ENCODE peak calls at places on chromosomes 6 and 20, in four cellular contexts. X is suprapubic skin, E is Peyer's patch, F is NB4. V is an unnamed sample.

GRCh38 chr20:43936805-43937204 is 22.2 kb downstream of the TOX2 start:
- DNase-seq in E (no peak), X (no peak), F (no peak), V (no peak)

GRCh38 chr20:10788055-10788454 is 114.3 kb upstream of the JAG1 start:
- DNase-seq in F (peak; percentile 22), E (no peak), X (no peak), V (no peak)

GRCh38 chr6:97068211-97068610 is 143.7 kb downstream of the KLHL32 start:
- DNase-seq in X (no peak), E (no peak), F (peak; percentile 48), V (peak; percentile 53)

GRCh38 chr6:80520195-80520594 is 413.7 kb downstream of the BCKDHB start:
- DNase-seq in E (no peak), X (no peak), F (no peak), V (no peak)

GRCh38 chr6:27608916-27609883 is 136.3 kb upstream of the ZNF184 start:
- DNase-seq in F (peak; percentile 83), X (no peak), E (no peak), V (peak; percentile 59)

GRCh38 chr6:2579241-2579761 is 171.4 kb downstream of the MYLK4 start:
- DNase-seq in F (peak; percentile 24), E (no peak), X (no peak), V (no peak)

GRCh38 chr20:688809-689208 is 13.2 kb upstream of the SCRT2 start:
- DNase-seq in X (no peak), E (no peak), F (no peak), V (peak; percentile 45)

GRCh38 chr20:18394363-18394762 is 72.5 kb downstream of the DZANK1 start:
- DNase-seq in E (no peak), X (no peak), F (no peak), V (no peak)

GRCh38 chr6:1614767-1615650 is 5.3 kb downstream of the FOXC1 start:
- DNase-seq in F (no peak), E (peak; percentile 52), X (no peak), V (no peak)

GRCh38 chr6:131022691-131023090 is 40.4 kb downstream of the EPB41L2 start:
- DNase-seq in F (no peak), E (no peak), X (no peak), V (no peak)

GRCh38 chr20:18719426-18719825 is 94.2 kb upstream of the SCP2D1 start:
- DNase-seq in E (no peak), F (no peak), X (no peak), V (no peak)

GRCh38 chr6:137496392-137496767 is 2.2 kb upstream of the OLIG3 start:
- DNase-seq in E (no peak), F (no peak), X (no peak), V (no peak)

GRCh38 chr6:75215291-75215690 is 9.4 kb upstream of the COL12A1 start:
- DNase-seq in E (no peak), X (no peak), F (no peak), V (no peak)

GRCh38 chr6:23656257-23656731 is 469.7 kb upstream of the NRSN1 start:
- DNase-seq in X (no peak), F (no peak), E (no peak), V (no peak)

GRCh38 chr6:23650676-23651075 is 475.3 kb upstream of the NRSN1 start:
- DNase-seq in X (no peak), E (no peak), F (no peak), V (no peak)

GRCh38 chr6:23655502-23655901 is 470.5 kb upstream of the NRSN1 start:
- DNase-seq in X (no peak), E (no peak), F (no peak), V (no peak)

GRCh38 chr6:23656826-23657225 is 469.2 kb upstream of the NRSN1 start:
- DNase-seq in F (no peak), E (no peak), X (no peak), V (no peak)

GRCh38 chr6:23654745-23655144 is 471.3 kb upstream of the NRSN1 start:
- DNase-seq in F (no peak), E (peak; percentile 79), X (no peak), V (no peak)
- TF ChIP-seq POLR2A in F (no peak), E (no peak), X (no peak), V (no peak)

GRCh38 chr6:35691027-35691824 is 2.5 kb upstream of the FKBP5 start:
- DNase-seq in E (peak; percentile 85), X (peak; percentile 94), F (peak; percentile 85), V (no peak)
- TF ChIP-seq POLR2A in E (no peak), X (peak; percentile 29), F (no peak), V (no peak)

GRCh38 chr20:59003836-59004492 is 3.1 kb downstream of the CTSZ start:
- DNase-seq in E (no peak), F (no peak), X (no peak), V (no peak)

GRCh38 chr20:59001449-59002171 is 5.4 kb downstream of the CTSZ start:
- DNase-seq in E (no peak), X (no peak), F (no peak), V (no peak)

GRCh38 chr20:59002874-59003399 is 4.1 kb downstream of the CTSZ start:
- DNase-seq in X (no peak), F (no peak), E (no peak), V (no peak)

GRCh38 chr20:59001068-59001448 is 6.0 kb downstream of the CTSZ start:
- DNase-seq in E (no peak), X (no peak), F (no peak), V (no peak)

DNA sequence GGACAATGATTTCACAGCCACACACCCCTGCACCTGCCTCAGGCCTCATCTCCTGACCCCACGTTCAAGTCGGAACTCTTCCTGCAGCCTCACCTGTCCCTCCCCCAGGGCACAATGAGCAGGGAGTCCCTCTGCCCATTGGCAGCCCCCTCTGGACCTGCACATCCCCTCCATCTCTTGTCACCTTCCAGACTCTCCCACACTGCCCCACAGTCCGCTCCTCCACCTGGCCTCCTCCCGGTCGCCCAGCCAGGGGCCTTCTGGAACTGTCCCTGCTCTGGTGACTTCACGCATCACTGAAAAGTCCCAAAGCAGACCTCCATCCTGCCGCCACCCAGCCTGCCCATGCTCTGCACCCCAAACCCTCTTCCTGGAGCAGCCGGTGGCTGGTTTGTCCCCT is 4.7 kb downstream of the CTSZ start:
- DNase-seq in X (no peak), F (no peak), E (no peak), V (no peak)
- TF ChIP-seq POLR2A in X (no peak), F (no peak), E (no peak), V (no peak)

GRCh38 chr20:45912344-45912682 is 358 bp upstream of the PLTP start:
- DNase-seq in X (no peak), F (no peak), E (no peak), V (no peak)

GRCh38 chr20:45913105-45913504 is 1.1 kb upstream of the PLTP start:
- DNase-seq in X (no peak), E (no peak), F (no peak), V (no peak)

GRCh38 chr20:45910670-45911485 is 1.1 kb downstream of the PLTP start:
- DNase-seq in F (peak; percentile 100), E (peak; percentile 98), X (peak; percentile 99), V (peak; percentile 100)

GRCh38 chr20:45909817-45910669 is 1.9 kb downstream of the PLTP start:
- DNase-seq in F (peak; percentile 43), X (no peak), E (no peak), V (no peak)

GRCh38 chr20:45911486-45912343 is at the start of gene PLTP:
- DNase-seq in E (peak; percentile 71), F (peak; percentile 81), X (peak; percentile 88), V (peak; percentile 69)
- TF ChIP-seq POLR2A in E (peak; percentile 47), F (peak; percentile 92), X (peak; percentile 53), V (peak; percentile 9)

GRCh38 chr20:34516874-34517542 is 786 bp downstream of the DYNLRB1 start:
- DNase-seq in E (peak; percentile 61), F (peak; percentile 61), X (no peak), V (no peak)

GRCh38 chr20:34515484-34516037 is 661 bp upstream of the DYNLRB1 start:
- DNase-seq in E (peak; percentile 86), F (peak; percentile 79), X (no peak), V (peak; percentile 71)

GRCh38 chr20:34514897-34515483 is 1.2 kb upstream of the DYNLRB1 start:
- DNase-seq in X (no peak), F (no peak), E (no peak), V (no peak)

GRCh38 chr20:34512955-34513419 is 3.2 kb upstream of the DYNLRB1 start:
- DNase-seq in F (no peak), E (no peak), X (no peak), V (peak; percentile 66)

DNA sequence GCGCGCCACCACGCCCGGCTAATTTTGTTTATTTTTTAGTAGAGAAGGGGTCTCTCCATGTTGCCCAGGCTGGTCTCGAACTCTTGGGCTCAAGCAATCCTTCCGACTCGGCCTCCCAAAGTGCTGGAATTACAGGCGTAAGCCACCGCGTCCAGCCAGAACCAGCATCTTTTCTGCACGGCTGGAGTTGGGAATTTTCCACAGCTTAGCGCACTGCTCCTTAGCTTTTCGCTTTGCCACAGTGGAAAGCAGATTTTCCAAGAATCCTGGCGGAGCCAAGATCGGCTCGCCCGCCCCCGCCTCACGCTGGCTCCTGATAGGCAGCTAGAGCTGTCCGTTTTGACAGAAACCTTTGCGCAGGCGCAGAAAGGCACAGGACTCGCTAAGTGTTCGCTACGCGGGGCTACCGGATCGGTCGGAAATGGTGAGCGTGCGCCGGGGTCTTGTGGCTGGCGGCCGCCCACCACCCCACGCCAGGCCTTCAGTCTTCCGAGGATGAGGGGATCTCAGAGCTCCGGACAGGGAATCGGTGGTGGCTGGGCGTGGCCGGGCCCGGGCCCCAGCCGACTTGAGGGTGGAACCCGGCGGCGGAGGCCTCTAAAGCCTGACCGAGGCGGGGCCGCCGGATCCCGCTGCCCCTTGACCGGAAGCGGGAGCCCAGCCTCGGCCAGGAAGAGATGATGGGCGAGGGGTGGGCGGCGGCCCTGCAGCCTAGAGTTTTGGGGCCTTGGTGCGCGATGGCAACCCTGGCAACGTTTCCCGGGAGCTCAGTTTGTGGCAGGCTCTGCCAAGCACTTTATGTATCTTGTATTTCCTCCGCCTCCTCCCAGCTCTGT is at the start of gene DYNLRB1:
- DNase-seq in E (peak; percentile 98), F (peak; percentile 95), X (peak; percentile 99), V (peak; percentile 95)
- TF ChIP-seq POLR2A in E (peak; percentile 76), F (peak; percentile 82), X (peak; percentile 85), V (peak; percentile 87)

GRCh38 chr6:52362443-52363221 is 681 bp downstream of the PAQR8 start:
- DNase-seq in F (no peak), E (peak; percentile 77), X (peak; percentile 79), V (no peak)
- TF ChIP-seq POLR2A in F (no peak), E (no peak), X (no peak), V (no peak)

GRCh38 chr6:35497571-35498406 is 910 bp upstream of the TEAD3 start:
- DNase-seq in F (peak; percentile 91), X (no peak), E (peak; percentile 77), V (peak; percentile 48)

GRCh38 chr6:35496851-35497570 is at the start of gene TEAD3:
- DNase-seq in F (peak; percentile 79), X (no peak), E (peak; percentile 71), V (peak; percentile 57)

GRCh38 chr6:35494161-35494563 is 2.7 kb downstream of the TEAD3 start:
- DNase-seq in X (no peak), E (no peak), F (peak; percentile 72), V (no peak)

GRCh38 chr6:35495258-35496035 is 1.4 kb downstream of the TEAD3 start:
- DNase-seq in X (no peak), E (no peak), F (no peak), V (no peak)

GRCh38 chr6:35496036-35496850 is 636 bp downstream of the TEAD3 start:
- DNase-seq in F (peak; percentile 70), X (peak; percentile 82), E (peak; percentile 65), V (peak; percentile 38)
- TF ChIP-seq POLR2A in F (no peak), X (no peak), E (peak; percentile 32), V (no peak)

GRCh38 chr6:45072673-45073072 is 255.5 kb upstream of the RUNX2 start:
- DNase-seq in X (no peak), E (no peak), F (no peak), V (no peak)
- TF ChIP-seq POLR2A in X (no peak), E (no peak), F (no peak), V (no peak)

V was measured in erythroblast.